ENCODE peak calls at places on chromosomes 12 and 14, in six cellular contexts. Z is midbrain, X is trophoblast cell, K is fibroblast of lung, V is NCI-H748 treated with DMSO at 0.1 percent for 48 hours, H is posterior cingulate gyrus. T is an unnamed sample.

GRCh38 chr12:101654442-101654841 is 43.0 kb upstream of the CHPT1 start:
- DNase-seq in K (no peak), H (no peak), V (no peak), X (no peak), Z (no peak), T (no peak)

GRCh38 chr12:93802698-93803097 is 125.5 kb downstream of the CRADD start:
- DNase-seq in Z (no peak), H (no peak), X (no peak), K (peak), V (no peak), T (no peak)

GRCh38 chr14:75981426-75981825 is 369 bp downstream of the TGFB3 start:
- DNase-seq in V (peak), K (peak), X (no peak), Z (peak), H (no peak), T (no peak)

GRCh38 chr14:69045857-69046351 is 66.8 kb upstream of the ACTN1 start:
- DNase-seq in Z (no peak), K (peak), V (no peak), X (no peak), H (no peak), T (no peak)

GRCh38 chr12:466762-467161 is 7.0 kb downstream of the B4GALNT3 start:
- DNase-seq in V (no peak), K (no peak), X (no peak), H (no peak), Z (no peak), T (no peak)

GRCh38 chr14:104661086-104661485 is 28.3 kb upstream of the INF2 start:
- DNase-seq in V (no peak), X (no peak), H (no peak), Z (no peak), K (no peak), T (no peak)

GRCh38 chr14:24367506-24368214 is at the start of gene NFATC4:
- DNase-seq in K (peak), X (no peak), H (no peak), Z (peak), V (no peak), T (peak)

GRCh38 chr12:124994435-124994975 is 1.1 kb downstream of the BRI3BP start:
- DNase-seq in V (no peak), X (no peak), H (no peak), K (no peak), Z (no peak), T (no peak)

GRCh38 chr14:77804592-77804991 is 4.7 kb downstream of the ADCK1 start:
- DNase-seq in X (no peak), V (no peak), Z (no peak), H (no peak), K (no peak), T (no peak)

GRCh38 chr14:39228509-39229221 is 5.0 kb upstream of the MIA2 start:
- DNase-seq in K (no peak), H (no peak), X (no peak), Z (no peak), V (no peak), T (no peak)

GRCh38 chr12:94615284-94616216 is 34.8 kb downstream of the TMCC3 start:
- DNase-seq in V (no peak), Z (peak), H (no peak), K (peak), X (peak), T (peak)

GRCh38 chr12:12998248-12998647 is 1.8 kb downstream of the HEBP1 start:
- DNase-seq in Z (no peak), X (no peak), H (no peak), V (no peak), K (no peak), T (no peak)

GRCh38 chr12:29176951-29177350 is 27.9 kb downstream of the FAR2 start:
- DNase-seq in X (no peak), K (no peak), V (no peak), H (no peak), Z (no peak), T (no peak)

GRCh38 chr14:23112359-23113178 is 6.5 kb downstream of the CEBPE start:
- DNase-seq in V (no peak), K (no peak), H (no peak), Z (no peak), X (no peak), T (no peak)

GRCh38 chr14:104343690-104344640 is 205.6 kb downstream of the KIF26A start:
- DNase-seq in H (no peak), V (no peak), X (no peak), K (no peak), Z (no peak), T (no peak)

GRCh38 chr12:559208-559905 is 99.6 kb downstream of the B4GALNT3 start:
- DNase-seq in Z (no peak), K (no peak), X (no peak), V (no peak), H (no peak), T (no peak)

GRCh38 chr12:106429043-106429552 is 71.5 kb downstream of the POLR3B start:
- DNase-seq in X (no peak), H (no peak), V (no peak), Z (no peak), K (no peak), T (no peak)

GRCh38 chr14:23068792-23069412 is 11.6 kb upstream of the CDH24 start:
- DNase-seq in V (no peak), H (no peak), Z (no peak), X (peak), K (peak), T (peak)

GRCh38 chr14:26163761-26164160 is 434.1 kb downstream of the NOVA1 start:
- DNase-seq in H (no peak), V (peak), K (peak), Z (peak), X (no peak), T (no peak)

GRCh38 chr14:60637490-60638452 is 11.5 kb downstream of the SIX1 start:
- DNase-seq in K (peak), X (no peak), H (no peak), V (no peak), Z (no peak), T (no peak)

GRCh38 chr12:100868487-100868886 is 73.9 kb downstream of the ANO4 start:
- DNase-seq in X (no peak), V (no peak), K (peak), H (no peak), Z (no peak), T (no peak)

GRCh38 chr12:24057920-24058476 is 108.5 kb upstream of the SOX5 start:
- DNase-seq in V (no peak), X (no peak), K (no peak), H (no peak), Z (no peak), T (no peak)

GRCh38 chr12:32462908-32463307 is 63.5 kb downstream of the FGD4 start:
- DNase-seq in V (no peak), X (no peak), K (no peak), H (no peak), Z (no peak), T (no peak)

GRCh38 chr14:89576960-89577359 is 159.9 kb upstream of the FOXN3 start:
- DNase-seq in X (no peak), Z (no peak), H (no peak), V (no peak), K (peak), T (no peak)

GRCh38 chr14:106276326-106277267 is 750.2 kb downstream of the TMEM121 start:
- DNase-seq in K (no peak), V (no peak), X (no peak), H (no peak), Z (no peak), T (no peak)

GRCh38 chr12:92438641-92439396 is 264.0 kb upstream of the PLEKHG7 start:
- DNase-seq in H (no peak), V (no peak), K (no peak), Z (no peak), X (no peak), T (no peak)

GRCh38 chr12:15276088-15276698 is 46.1 kb upstream of the PTPRO start:
- DNase-seq in H (no peak), V (peak), Z (peak), X (peak), K (peak), T (no peak)

GRCh38 chr12:65670775-65671174 is 153.5 kb upstream of the HMGA2 start:
- DNase-seq in K (peak), Z (no peak), X (no peak), H (no peak), V (no peak), T (no peak)

GRCh38 chr14:23556700-23557440 is 799 bp downstream of the THTPA start:
- DNase-seq in H (no peak), V (no peak), Z (no peak), K (no peak), X (no peak), T (no peak)

T was measured in AG04450.